ENCODE peak calls at places on chromosome 15, in nine cellular contexts. One of them, this sample, is unnamed.

GRCh38 chr15:53160092-53160704 is 370.1 kb upstream of the ONECUT1 start:
- DNase-seq in IMR-90: no peak
- DNase-seq in stimulated activated CD8-positive, alpha-beta memory T cell treated with anti-CD3 and anti-CD28 coated beads, Interleukin-2, amount 100 ng/mL, for 1 hour: no peak
- DNase-seq in effector memory CD4-positive, alpha-beta T cell: no peak
- DNase-seq in AG08396: no peak
- DNase-seq in central memory CD4-positive, alpha-beta T cell: no peak
- DNase-seq in colonic mucosa: no peak
- DNase-seq in Kasumi-1: no peak
- DNase-seq in NCI-H187 treated with DMSO at 0.1 percent for 48 hours: no peak
- DNase-seq in this sample: peak; percentile 11

GRCh38 chr15:88982304-88982945 is 69.2 kb upstream of the MFGE8 start:
- DNase-seq in IMR-90: peak; percentile 83
- DNase-seq in stimulated activated CD8-positive, alpha-beta memory T cell treated with anti-CD3 and anti-CD28 coated beads, Interleukin-2, amount 100 ng/mL, for 1 hour: no peak
- DNase-seq in effector memory CD4-positive, alpha-beta T cell: no peak
- DNase-seq in AG08396: peak; percentile 56
- DNase-seq in central memory CD4-positive, alpha-beta T cell: no peak
- DNase-seq in colonic mucosa: no peak
- DNase-seq in Kasumi-1: no peak
- DNase-seq in NCI-H187 treated with DMSO at 0.1 percent for 48 hours: no peak
- DNase-seq in this sample: no peak

GRCh38 chr15:66737243-66738010 is 35.4 kb downstream of the SMAD6 start:
- DNase-seq in IMR-90: no peak
- DNase-seq in stimulated activated CD8-positive, alpha-beta memory T cell treated with anti-CD3 and anti-CD28 coated beads, Interleukin-2, amount 100 ng/mL, for 1 hour: no peak
- DNase-seq in effector memory CD4-positive, alpha-beta T cell: no peak
- DNase-seq in AG08396: no peak
- DNase-seq in central memory CD4-positive, alpha-beta T cell: no peak
- DNase-seq in colonic mucosa: no peak
- DNase-seq in Kasumi-1: no peak
- DNase-seq in NCI-H187 treated with DMSO at 0.1 percent for 48 hours: no peak
- DNase-seq in this sample: no peak

GRCh38 chr15:64828985-64829384 is 3.5 kb upstream of the PIF1 start:
- DNase-seq in IMR-90: peak; percentile 41
- DNase-seq in stimulated activated CD8-positive, alpha-beta memory T cell treated with anti-CD3 and anti-CD28 coated beads, Interleukin-2, amount 100 ng/mL, for 1 hour: no peak
- DNase-seq in effector memory CD4-positive, alpha-beta T cell: no peak
- DNase-seq in AG08396: no peak
- DNase-seq in central memory CD4-positive, alpha-beta T cell: no peak
- DNase-seq in colonic mucosa: no peak
- DNase-seq in Kasumi-1: no peak
- DNase-seq in NCI-H187 treated with DMSO at 0.1 percent for 48 hours: no peak
- DNase-seq in this sample: no peak

GRCh38 chr15:55197719-55198118 is 978 bp upstream of the RSL24D1 start:
- DNase-seq in IMR-90: no peak
- DNase-seq in stimulated activated CD8-positive, alpha-beta memory T cell treated with anti-CD3 and anti-CD28 coated beads, Interleukin-2, amount 100 ng/mL, for 1 hour: no peak
- DNase-seq in effector memory CD4-positive, alpha-beta T cell: no peak
- DNase-seq in AG08396: no peak
- DNase-seq in central memory CD4-positive, alpha-beta T cell: no peak
- DNase-seq in colonic mucosa: no peak
- DNase-seq in Kasumi-1: no peak
- DNase-seq in NCI-H187 treated with DMSO at 0.1 percent for 48 hours: no peak
- DNase-seq in this sample: no peak

GRCh38 chr15:32732574-32733157 is 14.9 kb downstream of the GREM1 start:
- DNase-seq in IMR-90: no peak
- DNase-seq in stimulated activated CD8-positive, alpha-beta memory T cell treated with anti-CD3 and anti-CD28 coated beads, Interleukin-2, amount 100 ng/mL, for 1 hour: no peak
- DNase-seq in effector memory CD4-positive, alpha-beta T cell: no peak
- DNase-seq in AG08396: no peak
- DNase-seq in central memory CD4-positive, alpha-beta T cell: no peak
- DNase-seq in colonic mucosa: no peak
- DNase-seq in Kasumi-1: no peak
- DNase-seq in NCI-H187 treated with DMSO at 0.1 percent for 48 hours: no peak
- DNase-seq in this sample: no peak

GRCh38 chr15:79007066-79007465 is 62.2 kb upstream of the CTSH start:
- DNase-seq in IMR-90: peak; percentile 50
- DNase-seq in stimulated activated CD8-positive, alpha-beta memory T cell treated with anti-CD3 and anti-CD28 coated beads, Interleukin-2, amount 100 ng/mL, for 1 hour: no peak
- DNase-seq in effector memory CD4-positive, alpha-beta T cell: no peak
- DNase-seq in AG08396: peak; percentile 45
- DNase-seq in central memory CD4-positive, alpha-beta T cell: no peak
- DNase-seq in colonic mucosa: peak; percentile 44
- DNase-seq in Kasumi-1: peak; percentile 40
- DNase-seq in NCI-H187 treated with DMSO at 0.1 percent for 48 hours: no peak
- DNase-seq in this sample: no peak

GRCh38 chr15:52095597-52096262 is 16.8 kb downstream of the BCL2L10 start:
- DNase-seq in IMR-90: peak; percentile 93
- DNase-seq in stimulated activated CD8-positive, alpha-beta memory T cell treated with anti-CD3 and anti-CD28 coated beads, Interleukin-2, amount 100 ng/mL, for 1 hour: no peak
- DNase-seq in effector memory CD4-positive, alpha-beta T cell: no peak
- DNase-seq in AG08396: peak; percentile 31
- DNase-seq in central memory CD4-positive, alpha-beta T cell: no peak
- DNase-seq in colonic mucosa: no peak
- DNase-seq in Kasumi-1: no peak
- DNase-seq in NCI-H187 treated with DMSO at 0.1 percent for 48 hours: no peak
- DNase-seq in this sample: no peak

GRCh38 chr15:77415450-77416448 is 4.2 kb downstream of the PEAK1 start:
- DNase-seq in IMR-90: peak; percentile 60
- DNase-seq in stimulated activated CD8-positive, alpha-beta memory T cell treated with anti-CD3 and anti-CD28 coated beads, Interleukin-2, amount 100 ng/mL, for 1 hour: no peak
- DNase-seq in effector memory CD4-positive, alpha-beta T cell: no peak
- DNase-seq in AG08396: peak; percentile 24
- DNase-seq in central memory CD4-positive, alpha-beta T cell: no peak
- DNase-seq in colonic mucosa: peak; percentile 20
- DNase-seq in Kasumi-1: peak; percentile 27
- DNase-seq in NCI-H187 treated with DMSO at 0.1 percent for 48 hours: no peak
- DNase-seq in this sample: no peak

GRCh38 chr15:28961391-28961790 is 75.6 kb downstream of the APBA2 start:
- DNase-seq in IMR-90: no peak
- DNase-seq in stimulated activated CD8-positive, alpha-beta memory T cell treated with anti-CD3 and anti-CD28 coated beads, Interleukin-2, amount 100 ng/mL, for 1 hour: no peak
- DNase-seq in effector memory CD4-positive, alpha-beta T cell: no peak
- DNase-seq in AG08396: no peak
- DNase-seq in central memory CD4-positive, alpha-beta T cell: no peak
- DNase-seq in colonic mucosa: no peak
- DNase-seq in Kasumi-1: no peak
- DNase-seq in NCI-H187 treated with DMSO at 0.1 percent for 48 hours: no peak
- DNase-seq in this sample: no peak

GRCh38 chr15:78767331-78767951 is 43.8 kb downstream of the ADAMTS7 start:
- DNase-seq in IMR-90: no peak
- DNase-seq in stimulated activated CD8-positive, alpha-beta memory T cell treated with anti-CD3 and anti-CD28 coated beads, Interleukin-2, amount 100 ng/mL, for 1 hour: no peak
- DNase-seq in effector memory CD4-positive, alpha-beta T cell: no peak
- DNase-seq in AG08396: no peak
- DNase-seq in central memory CD4-positive, alpha-beta T cell: no peak
- DNase-seq in colonic mucosa: no peak
- DNase-seq in Kasumi-1: no peak
- DNase-seq in NCI-H187 treated with DMSO at 0.1 percent for 48 hours: no peak
- DNase-seq in this sample: no peak

GRCh38 chr15:69729167-69729748 is 276.6 kb downstream of the RPLP1 start:
- DNase-seq in IMR-90: peak; percentile 8
- DNase-seq in stimulated activated CD8-positive, alpha-beta memory T cell treated with anti-CD3 and anti-CD28 coated beads, Interleukin-2, amount 100 ng/mL, for 1 hour: peak; percentile 56
- DNase-seq in effector memory CD4-positive, alpha-beta T cell: peak; percentile 57
- DNase-seq in AG08396: peak; percentile 35
- DNase-seq in central memory CD4-positive, alpha-beta T cell: peak; percentile 52
- DNase-seq in colonic mucosa: peak; percentile 64
- DNase-seq in Kasumi-1: peak; percentile 30
- DNase-seq in NCI-H187 treated with DMSO at 0.1 percent for 48 hours: no peak
- DNase-seq in this sample: no peak

GRCh38 chr15:81449836-81450474 is 75.9 kb upstream of the TMC3 start:
- DNase-seq in IMR-90: no peak
- DNase-seq in stimulated activated CD8-positive, alpha-beta memory T cell treated with anti-CD3 and anti-CD28 coated beads, Interleukin-2, amount 100 ng/mL, for 1 hour: no peak
- DNase-seq in effector memory CD4-positive, alpha-beta T cell: no peak
- DNase-seq in AG08396: no peak
- DNase-seq in central memory CD4-positive, alpha-beta T cell: no peak
- DNase-seq in colonic mucosa: no peak
- DNase-seq in Kasumi-1: no peak
- DNase-seq in NCI-H187 treated with DMSO at 0.1 percent for 48 hours: no peak
- DNase-seq in this sample: no peak

GRCh38 chr15:56918907-56919707 is 663 bp downstream of the TCF12 start:
- DNase-seq in IMR-90: peak; percentile 73
- DNase-seq in stimulated activated CD8-positive, alpha-beta memory T cell treated with anti-CD3 and anti-CD28 coated beads, Interleukin-2, amount 100 ng/mL, for 1 hour: peak; percentile 32
- DNase-seq in effector memory CD4-positive, alpha-beta T cell: peak; percentile 29
- DNase-seq in AG08396: peak; percentile 80
- DNase-seq in central memory CD4-positive, alpha-beta T cell: peak; percentile 57
- DNase-seq in colonic mucosa: peak; percentile 57
- DNase-seq in Kasumi-1: no peak
- DNase-seq in NCI-H187 treated with DMSO at 0.1 percent for 48 hours: no peak
- DNase-seq in this sample: peak; percentile 36

GRCh38 chr15:68492855-68493254 is 60.9 kb upstream of the ITGA11 start:
- DNase-seq in IMR-90: peak; percentile 29
- DNase-seq in stimulated activated CD8-positive, alpha-beta memory T cell treated with anti-CD3 and anti-CD28 coated beads, Interleukin-2, amount 100 ng/mL, for 1 hour: no peak
- DNase-seq in effector memory CD4-positive, alpha-beta T cell: no peak
- DNase-seq in AG08396: no peak
- DNase-seq in central memory CD4-positive, alpha-beta T cell: no peak
- DNase-seq in colonic mucosa: no peak
- DNase-seq in Kasumi-1: no peak
- DNase-seq in NCI-H187 treated with DMSO at 0.1 percent for 48 hours: no peak
- DNase-seq in this sample: no peak

GRCh38 chr15:62262305-62262941 is 97.3 kb upstream of the C2CD4B start:
- DNase-seq in IMR-90: peak; percentile 4
- DNase-seq in stimulated activated CD8-positive, alpha-beta memory T cell treated with anti-CD3 and anti-CD28 coated beads, Interleukin-2, amount 100 ng/mL, for 1 hour: no peak
- DNase-seq in effector memory CD4-positive, alpha-beta T cell: no peak
- DNase-seq in AG08396: no peak
- DNase-seq in central memory CD4-positive, alpha-beta T cell: no peak
- DNase-seq in colonic mucosa: no peak
- DNase-seq in Kasumi-1: no peak
- DNase-seq in NCI-H187 treated with DMSO at 0.1 percent for 48 hours: no peak
- DNase-seq in this sample: no peak

GRCh38 chr15:75663931-75664421 is 16.3 kb downstream of the SNX33 start:
- DNase-seq in IMR-90: no peak
- DNase-seq in stimulated activated CD8-positive, alpha-beta memory T cell treated with anti-CD3 and anti-CD28 coated beads, Interleukin-2, amount 100 ng/mL, for 1 hour: no peak
- DNase-seq in effector memory CD4-positive, alpha-beta T cell: no peak
- DNase-seq in AG08396: no peak
- DNase-seq in central memory CD4-positive, alpha-beta T cell: no peak
- DNase-seq in colonic mucosa: peak; percentile 78
- DNase-seq in Kasumi-1: no peak
- DNase-seq in NCI-H187 treated with DMSO at 0.1 percent for 48 hours: no peak
- DNase-seq in this sample: no peak

GRCh38 chr15:79989682-79990081 is 18.7 kb upstream of the BCL2A1 start:
- DNase-seq in IMR-90: peak; percentile 49
- DNase-seq in stimulated activated CD8-positive, alpha-beta memory T cell treated with anti-CD3 and anti-CD28 coated beads, Interleukin-2, amount 100 ng/mL, for 1 hour: no peak
- DNase-seq in effector memory CD4-positive, alpha-beta T cell: no peak
- DNase-seq in AG08396: no peak
- DNase-seq in central memory CD4-positive, alpha-beta T cell: no peak
- DNase-seq in colonic mucosa: no peak
- DNase-seq in Kasumi-1: peak; percentile 38
- DNase-seq in NCI-H187 treated with DMSO at 0.1 percent for 48 hours: no peak
- DNase-seq in this sample: no peak

GRCh38 chr15:87477759-87478687 is 778.5 kb downstream of the NTRK3 start:
- DNase-seq in IMR-90: peak; percentile 49
- DNase-seq in stimulated activated CD8-positive, alpha-beta memory T cell treated with anti-CD3 and anti-CD28 coated beads, Interleukin-2, amount 100 ng/mL, for 1 hour: no peak
- DNase-seq in effector memory CD4-positive, alpha-beta T cell: no peak
- DNase-seq in AG08396: peak; percentile 10
- DNase-seq in central memory CD4-positive, alpha-beta T cell: no peak
- DNase-seq in colonic mucosa: no peak
- DNase-seq in Kasumi-1: no peak
- DNase-seq in NCI-H187 treated with DMSO at 0.1 percent for 48 hours: no peak
- DNase-seq in this sample: peak; percentile 1

GRCh38 chr15:48005921-48006541 is 114.8 kb upstream of the SLC24A5 start:
- DNase-seq in IMR-90: no peak
- DNase-seq in stimulated activated CD8-positive, alpha-beta memory T cell treated with anti-CD3 and anti-CD28 coated beads, Interleukin-2, amount 100 ng/mL, for 1 hour: no peak
- DNase-seq in effector memory CD4-positive, alpha-beta T cell: no peak
- DNase-seq in AG08396: no peak
- DNase-seq in central memory CD4-positive, alpha-beta T cell: no peak
- DNase-seq in colonic mucosa: no peak
- DNase-seq in Kasumi-1: no peak
- DNase-seq in NCI-H187 treated with DMSO at 0.1 percent for 48 hours: no peak
- DNase-seq in this sample: no peak

GRCh38 chr15:29196306-29196705 is 73.3 kb downstream of the NSMCE3 start:
- DNase-seq in IMR-90: no peak
- DNase-seq in stimulated activated CD8-positive, alpha-beta memory T cell treated with anti-CD3 and anti-CD28 coated beads, Interleukin-2, amount 100 ng/mL, for 1 hour: no peak
- DNase-seq in effector memory CD4-positive, alpha-beta T cell: no peak
- DNase-seq in AG08396: no peak
- DNase-seq in central memory CD4-positive, alpha-beta T cell: no peak
- DNase-seq in colonic mucosa: no peak
- DNase-seq in Kasumi-1: no peak
- DNase-seq in NCI-H187 treated with DMSO at 0.1 percent for 48 hours: no peak
- DNase-seq in this sample: no peak

GRCh38 chr15:93072440-93073394 is 16.3 kb downstream of the RGMA start:
- DNase-seq in IMR-90: peak; percentile 23
- DNase-seq in stimulated activated CD8-positive, alpha-beta memory T cell treated with anti-CD3 and anti-CD28 coated beads, Interleukin-2, amount 100 ng/mL, for 1 hour: no peak
- DNase-seq in effector memory CD4-positive, alpha-beta T cell: no peak
- DNase-seq in AG08396: peak; percentile 82
- DNase-seq in central memory CD4-positive, alpha-beta T cell: no peak
- DNase-seq in colonic mucosa: peak; percentile 65
- DNase-seq in Kasumi-1: no peak
- DNase-seq in NCI-H187 treated with DMSO at 0.1 percent for 48 hours: no peak
- DNase-seq in this sample: peak; percentile 71

GRCh38 chr15:82621970-82622369 is 25.2 kb downstream of the CPEB1 start:
- DNase-seq in IMR-90: no peak
- DNase-seq in stimulated activated CD8-positive, alpha-beta memory T cell treated with anti-CD3 and anti-CD28 coated beads, Interleukin-2, amount 100 ng/mL, for 1 hour: no peak
- DNase-seq in effector memory CD4-positive, alpha-beta T cell: no peak
- DNase-seq in AG08396: peak; percentile 9
- DNase-seq in central memory CD4-positive, alpha-beta T cell: no peak
- DNase-seq in colonic mucosa: no peak
- DNase-seq in Kasumi-1: no peak
- DNase-seq in NCI-H187 treated with DMSO at 0.1 percent for 48 hours: no peak
- DNase-seq in this sample: no peak

This sample was measured in COR-L47.